ENCODE peak calls at places on chromosome 18, in four cellular contexts. H, Z, N and I are unnamed samples.

GRCh38 chr18:2971741-2972552 is 41.0 kb downstream of the LPIN2 start:
- DNase-seq in H (no peak), Z (peak), N (peak), I (peak)

GRCh38 chr18:77478619-77479018 is 229.0 kb downstream of the GALR1 start:
- DNase-seq in H (no peak), Z (peak), N (no peak), I (no peak)

GRCh38 chr18:6928359-6928758 is 189.2 kb downstream of the LAMA1 start:
- DNase-seq in H (no peak), Z (no peak), N (no peak), I (no peak)

GRCh38 chr18:55509631-55510372 is 78.2 kb downstream of the TCF4 start:
- DNase-seq in H (no peak), Z (no peak), N (no peak), I (no peak)

GRCh38 chr18:59705145-59705544 is 7.9 kb upstream of the CCBE1 start:
- DNase-seq in H (no peak), Z (no peak), N (no peak), I (no peak)

GRCh38 chr18:26526128-26526965 is 22.0 kb downstream of the KCTD1 start:
- DNase-seq in H (no peak), Z (no peak), N (no peak), I (no peak)

GRCh38 chr18:40841063-40841462 is 1114.0 kb upstream of the PIK3C3 start:
- DNase-seq in H (no peak), Z (no peak), N (no peak), I (no peak)

GRCh38 chr18:63161032-63161727 is 158.4 kb downstream of the BCL2 start:
- DNase-seq in H (no peak), Z (no peak), N (peak), I (no peak)

GRCh38 chr18:23177433-23178072 is 42.3 kb downstream of the CABLES1 start:
- DNase-seq in H (no peak), Z (no peak), N (no peak), I (no peak)

GRCh38 chr18:60962629-60963028 is 370.6 kb upstream of the CDH20 start:
- DNase-seq in H (no peak), Z (no peak), N (no peak), I (no peak)

GRCh38 chr18:45589559-45590041 is 25.7 kb upstream of the SLC14A2 start:
- DNase-seq in H (no peak), Z (peak), N (no peak), I (no peak)

GRCh38 chr18:62571648-62572047 is 48.8 kb downstream of the ZCCHC2 start:
- DNase-seq in H (no peak), Z (no peak), N (no peak), I (no peak)

GRCh38 chr18:56652802-56653201 is 1.6 kb downstream of the WDR7 start:
- DNase-seq in H (no peak), Z (no peak), N (no peak), I (no peak)

GRCh38 chr18:9870431-9871023 is 15.2 kb upstream of the TXNDC2 start:
- DNase-seq in H (no peak), Z (no peak), N (no peak), I (no peak)

GRCh38 chr18:46310258-46310657 is 206.1 kb downstream of the HAUS1 start:
- DNase-seq in H (no peak), Z (no peak), N (no peak), I (no peak)

GRCh38 chr18:13218376-13219011 is at the start of gene LDLRAD4:
- DNase-seq in H (no peak), Z (peak), N (peak), I (peak)

GRCh38 chr18:56282234-56283104 is 355.9 kb downstream of the TXNL1 start:
- DNase-seq in H (no peak), Z (no peak), N (no peak), I (no peak)